ENCODE peak calls at places on chromosome 19, in four cellular contexts. One of them, this sample, is unnamed.

GRCh38 chr19:42199440-42200115 is 17.9 kb downstream of the DEDD2 start:
- DNase-seq in GM20000: peak
- DNase-seq in heart right ventricle: peak
- DNase-seq in MV-4-11: peak
- DNase-seq in this sample: no peak

GRCh38 chr19:44754743-44755066 is 6.2 kb downstream of the BCL3 start:
- DNase-seq in GM20000: no peak
- DNase-seq in heart right ventricle: no peak
- DNase-seq in MV-4-11: no peak
- DNase-seq in this sample: no peak

GRCh38 chr19:33734913-33735312 is 61.8 kb upstream of the KCTD15 start:
- DNase-seq in GM20000: no peak
- DNase-seq in heart right ventricle: peak
- DNase-seq in MV-4-11: no peak
- DNase-seq in this sample: no peak

GRCh38 chr19:3039641-3040077 is 10.6 kb upstream of the TLE2 start:
- DNase-seq in GM20000: no peak
- DNase-seq in heart right ventricle: no peak
- DNase-seq in MV-4-11: no peak
- DNase-seq in this sample: no peak

GRCh38 chr19:35090160-35090794 is 25.3 kb upstream of the FXYD3 start:
- DNase-seq in GM20000: peak
- DNase-seq in heart right ventricle: peak
- DNase-seq in MV-4-11: peak
- DNase-seq in this sample: peak

GRCh38 chr19:57103573-57104277 is 16.1 kb upstream of the USP29 start:
- DNase-seq in GM20000: peak
- DNase-seq in heart right ventricle: peak
- DNase-seq in MV-4-11: peak
- DNase-seq in this sample: peak

GRCh38 chr19:52592301-52592700 is 22.2 kb downstream of the ZNF701 start:
- DNase-seq in GM20000: no peak
- DNase-seq in heart right ventricle: no peak
- DNase-seq in MV-4-11: no peak
- DNase-seq in this sample: no peak

GRCh38 chr19:19105365-19106060 is 32.8 kb downstream of the TMEM161A start:
- DNase-seq in GM20000: peak
- DNase-seq in heart right ventricle: peak
- DNase-seq in MV-4-11: no peak
- DNase-seq in this sample: no peak

GRCh38 chr19:51107406-51108065 is 673 bp downstream of the CTU1 start:
- DNase-seq in GM20000: no peak
- DNase-seq in heart right ventricle: no peak
- DNase-seq in MV-4-11: no peak
- DNase-seq in this sample: peak

GRCh38 chr19:19217110-19217509 is 5.4 kb downstream of the NCAN start:
- DNase-seq in GM20000: no peak
- DNase-seq in heart right ventricle: no peak
- DNase-seq in MV-4-11: peak
- DNase-seq in this sample: no peak

GRCh38 chr19:16134510-16134909 is 9.0 kb upstream of the HSH2D start:
- DNase-seq in GM20000: peak
- DNase-seq in heart right ventricle: no peak
- DNase-seq in MV-4-11: peak
- DNase-seq in this sample: no peak

GRCh38 chr19:37362733-37363132 is 8.2 kb upstream of the ZNF527 start:
- DNase-seq in GM20000: no peak
- DNase-seq in heart right ventricle: no peak
- DNase-seq in MV-4-11: no peak
- DNase-seq in this sample: no peak

GRCh38 chr19:39038098-39038497 is 5.7 kb upstream of the FBXO27 start:
- DNase-seq in GM20000: peak
- DNase-seq in heart right ventricle: no peak
- DNase-seq in MV-4-11: peak
- DNase-seq in this sample: no peak

GRCh38 chr19:511101-511841 is 4.0 kb downstream of the TPGS1 start:
- DNase-seq in GM20000: no peak
- DNase-seq in heart right ventricle: peak
- DNase-seq in MV-4-11: peak
- DNase-seq in this sample: peak

GRCh38 chr19:47573076-47574026 is at the start of gene ZNF541:
- DNase-seq in GM20000: peak
- DNase-seq in heart right ventricle: peak
- DNase-seq in MV-4-11: no peak
- DNase-seq in this sample: no peak

GRCh38 chr19:37966211-37967072 is 59.4 kb downstream of the SIPA1L3 start:
- DNase-seq in GM20000: no peak
- DNase-seq in heart right ventricle: no peak
- DNase-seq in MV-4-11: no peak
- DNase-seq in this sample: no peak

GRCh38 chr19:9917322-9917721 is 19.0 kb downstream of the OLFM2 start:
- DNase-seq in GM20000: no peak
- DNase-seq in heart right ventricle: peak
- DNase-seq in MV-4-11: peak
- DNase-seq in this sample: peak

GRCh38 chr19:16778796-16779411 is 50.3 kb upstream of the SIN3B start:
- DNase-seq in GM20000: peak
- DNase-seq in heart right ventricle: peak
- DNase-seq in MV-4-11: peak
- DNase-seq in this sample: peak

GRCh38 chr19:5120833-5121232 is 151.9 kb downstream of the KDM4B start:
- DNase-seq in GM20000: no peak
- DNase-seq in heart right ventricle: no peak
- DNase-seq in MV-4-11: no peak
- DNase-seq in this sample: no peak

GRCh38 chr19:1049106-1049505 is 9.2 kb downstream of the ABCA7 start:
- DNase-seq in GM20000: no peak
- DNase-seq in heart right ventricle: no peak
- DNase-seq in MV-4-11: no peak
- DNase-seq in this sample: no peak

GRCh38 chr19:31118926-31119325 is 230.3 kb downstream of the TSHZ3 start:
- DNase-seq in GM20000: no peak
- DNase-seq in heart right ventricle: no peak
- DNase-seq in MV-4-11: no peak
- DNase-seq in this sample: no peak

GRCh38 chr19:50897612-50898011 is 13.6 kb downstream of the KLK4 start:
- DNase-seq in GM20000: no peak
- DNase-seq in heart right ventricle: no peak
- DNase-seq in MV-4-11: no peak
- DNase-seq in this sample: no peak

GRCh38 chr19:5172859-5173577 is 167.6 kb downstream of the PTPRS start:
- DNase-seq in GM20000: no peak
- DNase-seq in heart right ventricle: no peak
- DNase-seq in MV-4-11: peak
- DNase-seq in this sample: no peak

GRCh38 chr19:47379398-47379938 is 30.4 kb downstream of the DHX34 start:
- DNase-seq in GM20000: no peak
- DNase-seq in heart right ventricle: no peak
- DNase-seq in MV-4-11: no peak
- DNase-seq in this sample: no peak

GRCh38 chr19:1373534-1374249 is 10.0 kb upstream of the NDUFS7 start:
- DNase-seq in GM20000: no peak
- DNase-seq in heart right ventricle: peak
- DNase-seq in MV-4-11: no peak
- DNase-seq in this sample: no peak

GRCh38 chr19:17415107-17415506 is 4.7 kb upstream of the MVB12A start:
- DNase-seq in GM20000: no peak
- DNase-seq in heart right ventricle: no peak
- DNase-seq in MV-4-11: no peak
- DNase-seq in this sample: no peak

GRCh38 chr19:11887618-11888531 is at the start of gene ZNF69:
- DNase-seq in GM20000: peak
- DNase-seq in heart right ventricle: peak
- DNase-seq in MV-4-11: no peak
- DNase-seq in this sample: peak

GRCh38 chr19:45526143-45526542 is 18.9 kb downstream of the VASP start:
- DNase-seq in GM20000: no peak
- DNase-seq in heart right ventricle: peak
- DNase-seq in MV-4-11: no peak
- DNase-seq in this sample: peak

GRCh38 chr19:49151339-49152217 is 3.6 kb downstream of the HRC start:
- DNase-seq in GM20000: no peak
- DNase-seq in heart right ventricle: peak
- DNase-seq in MV-4-11: peak
- DNase-seq in this sample: no peak

GRCh38 chr19:35261356-35262100 is 7.2 kb upstream of the USF2 start:
- DNase-seq in GM20000: peak
- DNase-seq in heart right ventricle: no peak
- DNase-seq in MV-4-11: no peak
- DNase-seq in this sample: no peak

GRCh38 chr19:29680447-29680846 is 15.2 kb downstream of the PLEKHF1 start:
- DNase-seq in GM20000: peak
- DNase-seq in heart right ventricle: no peak
- DNase-seq in MV-4-11: peak
- DNase-seq in this sample: peak

GRCh38 chr19:55690109-55690768 is 15.2 kb downstream of the EPN1 start:
- DNase-seq in GM20000: no peak
- DNase-seq in heart right ventricle: no peak
- DNase-seq in MV-4-11: no peak
- DNase-seq in this sample: no peak

GRCh38 chr19:12513531-12514061 is 29.0 kb upstream of the ZNF709 start:
- DNase-seq in GM20000: no peak
- DNase-seq in heart right ventricle: no peak
- DNase-seq in MV-4-11: no peak
- DNase-seq in this sample: no peak

GRCh38 chr19:7067716-7068115 is 1.8 kb upstream of the ZNF557 start:
- DNase-seq in GM20000: no peak
- DNase-seq in heart right ventricle: no peak
- DNase-seq in MV-4-11: no peak
- DNase-seq in this sample: no peak

GRCh38 chr19:19399733-19400438 is 5.6 kb upstream of the GATAD2A start:
- DNase-seq in GM20000: no peak
- DNase-seq in heart right ventricle: no peak
- DNase-seq in MV-4-11: no peak
- DNase-seq in this sample: no peak

GRCh38 chr19:45442927-45443461 is 19.3 kb upstream of the ERCC1 start:
- DNase-seq in GM20000: peak
- DNase-seq in heart right ventricle: peak
- DNase-seq in MV-4-11: peak
- DNase-seq in this sample: peak

GRCh38 chr19:2171349-2172145 is 7.8 kb downstream of the DOT1L start:
- DNase-seq in GM20000: peak
- DNase-seq in heart right ventricle: peak
- DNase-seq in MV-4-11: no peak
- DNase-seq in this sample: no peak